ENCODE peak calls at places on chromosome 6, in four cellular contexts. One of them, this sample, is unnamed. For H3K9me3, the result is how much of the 10 kb centered on the place peaks cover.

GRCh38 chr6:149140137-149140909 is 177.2 kb upstream of the TAB2 start:
- DNase-seq in Peyer's patch: no peak
- DNase-seq in CD4-positive, alpha-beta T cell: peak
- DNase-seq in breast epithelium: no peak
- DNase-seq in this sample: no peak

GRCh38 chr6:35185302-35185681 is 28.5 kb upstream of the SCUBE3 start:
- DNase-seq in CD4-positive, alpha-beta T cell: no peak
- DNase-seq in Peyer's patch: no peak
- DNase-seq in breast epithelium: no peak
- DNase-seq in this sample: peak

GRCh38 chr6:28531479-28532128 is 5.9 kb downstream of the GPX5 start:
- DNase-seq in breast epithelium: no peak
- DNase-seq in CD4-positive, alpha-beta T cell: no peak
- DNase-seq in Peyer's patch: no peak
- DNase-seq in this sample: no peak

GRCh38 chr6:109372070-109372585 is 10.1 kb downstream of the CD164 start:
- DNase-seq in Peyer's patch: no peak
- DNase-seq in breast epithelium: no peak
- DNase-seq in CD4-positive, alpha-beta T cell: no peak
- DNase-seq in this sample: no peak

GRCh38 chr6:160133441-160134336 is 12.1 kb downstream of the SLC22A1 start:
- DNase-seq in CD4-positive, alpha-beta T cell: no peak
- DNase-seq in Peyer's patch: no peak
- DNase-seq in breast epithelium: no peak
- DNase-seq in this sample: peak

GRCh38 chr6:118476554-118476953 is 71.5 kb upstream of the PLN start:
- DNase-seq in breast epithelium: no peak
- DNase-seq in CD4-positive, alpha-beta T cell: no peak
- DNase-seq in Peyer's patch: no peak
- DNase-seq in this sample: no peak

GRCh38 chr6:31575952-31576684 is 753 bp downstream of the TNF start:
- DNase-seq in Peyer's patch: no peak
- DNase-seq in breast epithelium: no peak
- DNase-seq in CD4-positive, alpha-beta T cell: no peak
- DNase-seq in this sample: no peak

GRCh38 chr6:154800338-154800737 is 67.1 kb downstream of the SCAF8 start:
- DNase-seq in Peyer's patch: no peak
- DNase-seq in CD4-positive, alpha-beta T cell: no peak
- DNase-seq in breast epithelium: no peak
- DNase-seq in this sample: no peak

GRCh38 chr6:152094992-152095592 is 287.6 kb downstream of the ESR1 start:
- DNase-seq in Peyer's patch: no peak
- DNase-seq in breast epithelium: peak
- DNase-seq in CD4-positive, alpha-beta T cell: no peak
- DNase-seq in this sample: peak

GRCh38 chr6:155171109-155171746 is 92.6 kb upstream of the CLDN20 start:
- DNase-seq in Peyer's patch: no peak
- DNase-seq in breast epithelium: peak
- DNase-seq in CD4-positive, alpha-beta T cell: peak
- DNase-seq in this sample: peak

GRCh38 chr6:128655978-128656498 is 135.6 kb upstream of the PTPRK start:
- DNase-seq in Peyer's patch: no peak
- DNase-seq in breast epithelium: no peak
- DNase-seq in CD4-positive, alpha-beta T cell: no peak
- DNase-seq in this sample: no peak

GRCh38 chr6:74073896-74074295 is 377.9 kb downstream of the CD109 start:
- DNase-seq in Peyer's patch: no peak
- DNase-seq in CD4-positive, alpha-beta T cell: no peak
- DNase-seq in breast epithelium: no peak
- DNase-seq in this sample: no peak

GRCh38 chr6:138052783-138053182 is 54.4 kb downstream of the PERP start:
- DNase-seq in breast epithelium: no peak
- DNase-seq in CD4-positive, alpha-beta T cell: no peak
- DNase-seq in Peyer's patch: no peak
- DNase-seq in this sample: no peak

GRCh38 chr6:165658395-165659058 is 4.5 kb downstream of the PDE10A start:
- DNase-seq in breast epithelium: no peak
- DNase-seq in Peyer's patch: no peak
- DNase-seq in CD4-positive, alpha-beta T cell: no peak
- DNase-seq in this sample: no peak

GRCh38 chr6:103081126-103081525 is 1687.6 kb downstream of the GRIK2 start:
- DNase-seq in Peyer's patch: no peak
- DNase-seq in breast epithelium: no peak
- DNase-seq in CD4-positive, alpha-beta T cell: no peak
- DNase-seq in this sample: no peak

GRCh38 chr6:129238991-129239390 is 356.1 kb downstream of the LAMA2 start:
- DNase-seq in CD4-positive, alpha-beta T cell: no peak
- DNase-seq in Peyer's patch: no peak
- DNase-seq in breast epithelium: no peak
- DNase-seq in this sample: no peak

GRCh38 chr6:113858605-113859348 is 1.6 kb downstream of the MARCKS start:
- DNase-seq in CD4-positive, alpha-beta T cell: peak
- DNase-seq in Peyer's patch: peak
- DNase-seq in breast epithelium: peak
- DNase-seq in this sample: peak

GRCh38 chr6:24323632-24324337 is 34.1 kb downstream of the DCDC2 start:
- DNase-seq in CD4-positive, alpha-beta T cell: no peak
- DNase-seq in breast epithelium: no peak
- DNase-seq in Peyer's patch: no peak
- DNase-seq in this sample: no peak

GRCh38 chr6:5422321-5422915 is 161.1 kb downstream of the FARS2 start:
- DNase-seq in CD4-positive, alpha-beta T cell: no peak
- DNase-seq in Peyer's patch: no peak
- DNase-seq in breast epithelium: no peak
- DNase-seq in this sample: no peak

GRCh38 chr6:111129003-111129402 is 41.7 kb downstream of the SLC16A10 start:
- DNase-seq in Peyer's patch: no peak
- DNase-seq in CD4-positive, alpha-beta T cell: no peak
- DNase-seq in breast epithelium: no peak
- DNase-seq in this sample: peak

GRCh38 chr6:143692696-143693095 is 14.9 kb downstream of the PHACTR2 start:
- DNase-seq in Peyer's patch: no peak
- DNase-seq in CD4-positive, alpha-beta T cell: no peak
- DNase-seq in breast epithelium: no peak
- DNase-seq in this sample: no peak

GRCh38 chr6:161327360-161327953 is 53.6 kb upstream of the AGPAT4 start:
- DNase-seq in breast epithelium: no peak
- DNase-seq in Peyer's patch: no peak
- DNase-seq in CD4-positive, alpha-beta T cell: no peak
- DNase-seq in this sample: no peak
- H3K9me3 ChIP-seq in breast epithelium: under half
- H3K9me3 ChIP-seq in Peyer's patch: under half
- H3K9me3 ChIP-seq in CD4-positive, alpha-beta T cell: under half
- H3K9me3 ChIP-seq in this sample: under half

GRCh38 chr6:3088853-3089445 is 20.7 kb downstream of the RIPK1 start:
- DNase-seq in breast epithelium: no peak
- DNase-seq in Peyer's patch: no peak
- DNase-seq in CD4-positive, alpha-beta T cell: no peak
- DNase-seq in this sample: no peak
- H3K9me3 ChIP-seq in breast epithelium: under half
- H3K9me3 ChIP-seq in Peyer's patch: under half
- H3K9me3 ChIP-seq in CD4-positive, alpha-beta T cell: under half
- H3K9me3 ChIP-seq in this sample: under half

GRCh38 chr6:19921821-19922220 is 84.7 kb downstream of the ID4 start:
- DNase-seq in Peyer's patch: no peak
- DNase-seq in breast epithelium: no peak
- DNase-seq in CD4-positive, alpha-beta T cell: no peak
- DNase-seq in this sample: no peak

DNA sequence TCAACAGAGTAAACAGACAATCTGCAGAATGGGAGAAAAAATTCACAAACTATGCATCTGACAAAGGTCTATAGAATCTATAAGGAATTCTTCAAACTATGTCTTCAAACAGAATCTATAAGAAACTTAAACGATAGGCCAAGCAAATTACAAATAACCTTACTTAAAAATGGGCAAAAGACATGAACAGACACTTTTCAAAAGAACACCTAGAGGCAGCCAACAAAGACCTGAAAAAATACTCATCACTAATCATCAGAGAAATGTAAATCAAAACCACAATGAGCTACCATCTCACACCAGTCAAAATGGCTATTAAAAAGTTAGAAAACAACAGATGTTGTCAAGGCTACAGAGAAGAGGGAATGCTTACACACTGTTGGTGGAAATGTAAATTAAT is 81.3 kb downstream of the ID4 start:
- DNase-seq in CD4-positive, alpha-beta T cell: no peak
- DNase-seq in breast epithelium: no peak
- DNase-seq in Peyer's patch: no peak
- DNase-seq in this sample: no peak
- H3K9me3 ChIP-seq in CD4-positive, alpha-beta T cell: under half
- H3K9me3 ChIP-seq in breast epithelium: under half
- H3K9me3 ChIP-seq in Peyer's patch: under half
- H3K9me3 ChIP-seq in this sample: under half

DNA sequence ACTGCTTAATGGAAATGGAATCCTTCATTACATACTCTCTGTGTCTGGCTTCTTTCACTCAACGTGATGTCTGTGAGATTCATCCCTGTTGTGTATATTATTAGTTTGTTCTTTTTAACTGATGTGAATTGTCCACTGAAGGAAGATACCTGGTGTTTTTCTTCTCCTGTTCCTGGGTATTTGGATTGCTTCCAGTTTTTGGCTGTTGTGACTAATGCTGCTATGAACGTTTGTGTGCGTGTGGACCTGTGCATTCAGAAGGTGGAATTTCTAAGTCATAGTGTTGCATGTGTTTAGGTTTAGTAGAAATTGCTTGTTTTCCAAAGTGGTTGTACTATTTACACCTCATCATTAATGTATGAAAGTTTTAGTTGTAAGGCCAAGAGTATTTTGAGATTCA is 3.8 kb downstream of the TULP4 start:
- DNase-seq in Peyer's patch: no peak
- DNase-seq in breast epithelium: no peak
- DNase-seq in CD4-positive, alpha-beta T cell: no peak
- DNase-seq in this sample: no peak
- H3K9me3 ChIP-seq in Peyer's patch: under half
- H3K9me3 ChIP-seq in breast epithelium: under half
- H3K9me3 ChIP-seq in CD4-positive, alpha-beta T cell: under half
- H3K9me3 ChIP-seq in this sample: under half

GRCh38 chr6:167572841-167573271 is 248.0 kb downstream of the TTLL2 start:
- DNase-seq in breast epithelium: peak
- DNase-seq in CD4-positive, alpha-beta T cell: no peak
- DNase-seq in Peyer's patch: no peak
- DNase-seq in this sample: no peak
- H3K9me3 ChIP-seq in breast epithelium: under half
- H3K9me3 ChIP-seq in CD4-positive, alpha-beta T cell: under half
- H3K9me3 ChIP-seq in Peyer's patch: under half
- H3K9me3 ChIP-seq in this sample: under half

GRCh38 chr6:170000071-170000843 is 248.8 kb downstream of the ERMARD start:
- DNase-seq in Peyer's patch: peak
- DNase-seq in breast epithelium: no peak
- DNase-seq in CD4-positive, alpha-beta T cell: no peak
- DNase-seq in this sample: no peak
- H3K9me3 ChIP-seq in Peyer's patch: under half
- H3K9me3 ChIP-seq in breast epithelium: under half
- H3K9me3 ChIP-seq in CD4-positive, alpha-beta T cell: under half
- H3K9me3 ChIP-seq in this sample: under half

This sample was measured in tibial artery.